ENCODE peak calls at places on chromosomes 7 and 10, in five cellular contexts. One of them, this sample, is unnamed.

GRCh38 chr10:18328941-18329340 is 188.7 kb downstream of the CACNB2 start:
- DNase-seq in cardiac fibroblast: no peak
- DNase-seq in fibroblast of pulmonary artery: no peak
- DNase-seq in brain microvascular endothelial cell: no peak
- DNase-seq in transverse colon: no peak
- DNase-seq in this sample: no peak

GRCh38 chr7:55066479-55066878 is 47.7 kb downstream of the EGFR start:
- DNase-seq in cardiac fibroblast: peak
- DNase-seq in fibroblast of pulmonary artery: no peak
- DNase-seq in transverse colon: no peak
- DNase-seq in brain microvascular endothelial cell: peak
- DNase-seq in this sample: no peak

GRCh38 chr7:13949450-13949849 is 40.0 kb downstream of the ETV1 start:
- DNase-seq in cardiac fibroblast: no peak
- DNase-seq in brain microvascular endothelial cell: no peak
- DNase-seq in transverse colon: peak
- DNase-seq in fibroblast of pulmonary artery: no peak
- DNase-seq in this sample: no peak

GRCh38 chr10:32163774-32164148 is 107.5 kb upstream of the KIF5B start:
- DNase-seq in transverse colon: peak
- DNase-seq in fibroblast of pulmonary artery: no peak
- DNase-seq in cardiac fibroblast: no peak
- DNase-seq in brain microvascular endothelial cell: no peak
- DNase-seq in this sample: no peak

GRCh38 chr7:150586778-150587152 is 19.6 kb downstream of the GIMAP4 start:
- DNase-seq in transverse colon: no peak
- DNase-seq in fibroblast of pulmonary artery: no peak
- DNase-seq in cardiac fibroblast: peak
- DNase-seq in brain microvascular endothelial cell: no peak
- DNase-seq in this sample: peak

GRCh38 chr7:117157121-117157870 is 165.6 kb downstream of the WNT2 start:
- DNase-seq in brain microvascular endothelial cell: peak
- DNase-seq in fibroblast of pulmonary artery: peak
- DNase-seq in cardiac fibroblast: peak
- DNase-seq in transverse colon: no peak
- DNase-seq in this sample: no peak

GRCh38 chr10:122526892-122527291 is 33.7 kb upstream of the DMBT1 start:
- DNase-seq in fibroblast of pulmonary artery: no peak
- DNase-seq in transverse colon: no peak
- DNase-seq in brain microvascular endothelial cell: no peak
- DNase-seq in cardiac fibroblast: no peak
- DNase-seq in this sample: no peak

GRCh38 chr10:122296363-122297120 is 25.4 kb downstream of the BTBD16 start:
- DNase-seq in transverse colon: no peak
- DNase-seq in cardiac fibroblast: no peak
- DNase-seq in fibroblast of pulmonary artery: no peak
- DNase-seq in brain microvascular endothelial cell: no peak
- DNase-seq in this sample: no peak

GRCh38 chr7:91041901-91042457 is 222.3 kb upstream of the FZD1 start:
- DNase-seq in fibroblast of pulmonary artery: peak
- DNase-seq in cardiac fibroblast: no peak
- DNase-seq in transverse colon: no peak
- DNase-seq in brain microvascular endothelial cell: no peak
- DNase-seq in this sample: no peak

GRCh38 chr10:118698421-118698820 is 56.3 kb downstream of the CACUL1 start:
- DNase-seq in brain microvascular endothelial cell: peak
- DNase-seq in cardiac fibroblast: peak
- DNase-seq in transverse colon: peak
- DNase-seq in fibroblast of pulmonary artery: peak
- DNase-seq in this sample: peak

GRCh38 chr10:122173766-122174435 is 97.2 kb upstream of the BTBD16 start:
- DNase-seq in fibroblast of pulmonary artery: no peak
- DNase-seq in cardiac fibroblast: no peak
- DNase-seq in brain microvascular endothelial cell: no peak
- DNase-seq in transverse colon: no peak
- DNase-seq in this sample: no peak

GRCh38 chr7:51430480-51431086 is 114.0 kb upstream of the COBL start:
- DNase-seq in fibroblast of pulmonary artery: peak
- DNase-seq in transverse colon: peak
- DNase-seq in cardiac fibroblast: peak
- DNase-seq in brain microvascular endothelial cell: peak
- DNase-seq in this sample: peak

GRCh38 chr7:75842836-75843446 is 29.3 kb upstream of the CCL24 start:
- DNase-seq in brain microvascular endothelial cell: peak
- DNase-seq in transverse colon: no peak
- DNase-seq in cardiac fibroblast: peak
- DNase-seq in fibroblast of pulmonary artery: peak
- DNase-seq in this sample: peak

GRCh38 chr10:6564367-6564766 is 15.7 kb downstream of the PRKCQ start:
- DNase-seq in fibroblast of pulmonary artery: no peak
- DNase-seq in brain microvascular endothelial cell: no peak
- DNase-seq in cardiac fibroblast: no peak
- DNase-seq in transverse colon: no peak
- DNase-seq in this sample: no peak

GRCh38 chr7:35022725-35023124 is 14.6 kb downstream of the DPY19L1 start:
- DNase-seq in fibroblast of pulmonary artery: no peak
- DNase-seq in cardiac fibroblast: no peak
- DNase-seq in brain microvascular endothelial cell: no peak
- DNase-seq in transverse colon: no peak
- DNase-seq in this sample: no peak

GRCh38 chr7:74452748-74453320 is 872 bp upstream of the GTF2IRD1 start:
- DNase-seq in transverse colon: peak
- DNase-seq in brain microvascular endothelial cell: no peak
- DNase-seq in cardiac fibroblast: peak
- DNase-seq in fibroblast of pulmonary artery: no peak
- DNase-seq in this sample: no peak

GRCh38 chr7:130965515-130965914 is 231.5 kb upstream of the KLF14 start:
- DNase-seq in fibroblast of pulmonary artery: no peak
- DNase-seq in brain microvascular endothelial cell: no peak
- DNase-seq in cardiac fibroblast: no peak
- DNase-seq in transverse colon: no peak
- DNase-seq in this sample: no peak

GRCh38 chr10:22252801-22253577 is 35.2 kb upstream of the EBLN1 start:
- DNase-seq in transverse colon: peak
- DNase-seq in brain microvascular endothelial cell: no peak
- DNase-seq in fibroblast of pulmonary artery: peak
- DNase-seq in cardiac fibroblast: no peak
- DNase-seq in this sample: peak

GRCh38 chr10:123666318-123667291 is at the start of gene GPR26:
- DNase-seq in brain microvascular endothelial cell: no peak
- DNase-seq in cardiac fibroblast: no peak
- DNase-seq in transverse colon: no peak
- DNase-seq in fibroblast of pulmonary artery: no peak
- DNase-seq in this sample: no peak

GRCh38 chr7:151038951-151039849 is 9.1 kb upstream of the ASIC3 start:
- DNase-seq in transverse colon: peak
- DNase-seq in fibroblast of pulmonary artery: peak
- DNase-seq in brain microvascular endothelial cell: peak
- DNase-seq in cardiac fibroblast: peak
- DNase-seq in this sample: peak

GRCh38 chr7:142815099-142815498 is 39.8 kb upstream of the EPHB6 start:
- DNase-seq in cardiac fibroblast: no peak
- DNase-seq in transverse colon: no peak
- DNase-seq in brain microvascular endothelial cell: no peak
- DNase-seq in fibroblast of pulmonary artery: no peak
- DNase-seq in this sample: no peak

GRCh38 chr10:71323407-71323806 is 4.3 kb downstream of the SLC29A3 start:
- DNase-seq in brain microvascular endothelial cell: peak
- DNase-seq in transverse colon: no peak
- DNase-seq in cardiac fibroblast: peak
- DNase-seq in fibroblast of pulmonary artery: peak
- DNase-seq in this sample: peak

GRCh38 chr7:29921404-29922010 is 68.1 kb downstream of the SCRN1 start:
- DNase-seq in fibroblast of pulmonary artery: peak
- DNase-seq in transverse colon: peak
- DNase-seq in cardiac fibroblast: peak
- DNase-seq in brain microvascular endothelial cell: peak
- DNase-seq in this sample: peak

GRCh38 chr10:3476640-3477448 is 304.3 kb upstream of the PITRM1 start:
- DNase-seq in cardiac fibroblast: no peak
- DNase-seq in brain microvascular endothelial cell: no peak
- DNase-seq in transverse colon: no peak
- DNase-seq in fibroblast of pulmonary artery: no peak
- DNase-seq in this sample: no peak

GRCh38 chr7:108015740-108016139 is 12.8 kb upstream of the LAMB1 start:
- DNase-seq in transverse colon: no peak
- DNase-seq in cardiac fibroblast: no peak
- DNase-seq in brain microvascular endothelial cell: no peak
- DNase-seq in fibroblast of pulmonary artery: no peak
- DNase-seq in this sample: no peak

GRCh38 chr10:436911-437665 is 252.4 kb downstream of the DIP2C start:
- DNase-seq in brain microvascular endothelial cell: no peak
- DNase-seq in cardiac fibroblast: no peak
- DNase-seq in fibroblast of pulmonary artery: no peak
- DNase-seq in transverse colon: no peak
- DNase-seq in this sample: no peak

GRCh38 chr7:52504546-52504945 is 530.9 kb upstream of the POM121L12 start:
- DNase-seq in cardiac fibroblast: no peak
- DNase-seq in brain microvascular endothelial cell: no peak
- DNase-seq in transverse colon: no peak
- DNase-seq in fibroblast of pulmonary artery: no peak
- DNase-seq in this sample: no peak

GRCh38 chr10:14681305-14681704 is 93.4 kb downstream of the FAM107B start:
- DNase-seq in brain microvascular endothelial cell: peak
- DNase-seq in fibroblast of pulmonary artery: no peak
- DNase-seq in cardiac fibroblast: no peak
- DNase-seq in transverse colon: no peak
- DNase-seq in this sample: no peak

GRCh38 chr7:105438254-105438653 is 49.5 kb upstream of the SRPK2 start:
- DNase-seq in cardiac fibroblast: no peak
- DNase-seq in transverse colon: no peak
- DNase-seq in brain microvascular endothelial cell: no peak
- DNase-seq in fibroblast of pulmonary artery: no peak
- DNase-seq in this sample: no peak

GRCh38 chr7:105438847-105439173 is 50.1 kb upstream of the SRPK2 start:
- DNase-seq in brain microvascular endothelial cell: no peak
- DNase-seq in transverse colon: no peak
- DNase-seq in fibroblast of pulmonary artery: no peak
- DNase-seq in cardiac fibroblast: no peak
- DNase-seq in this sample: no peak

GRCh38 chr7:105444342-105444938 is 55.7 kb upstream of the SRPK2 start:
- DNase-seq in brain microvascular endothelial cell: no peak
- DNase-seq in transverse colon: no peak
- DNase-seq in cardiac fibroblast: no peak
- DNase-seq in fibroblast of pulmonary artery: no peak
- DNase-seq in this sample: no peak

DNA sequence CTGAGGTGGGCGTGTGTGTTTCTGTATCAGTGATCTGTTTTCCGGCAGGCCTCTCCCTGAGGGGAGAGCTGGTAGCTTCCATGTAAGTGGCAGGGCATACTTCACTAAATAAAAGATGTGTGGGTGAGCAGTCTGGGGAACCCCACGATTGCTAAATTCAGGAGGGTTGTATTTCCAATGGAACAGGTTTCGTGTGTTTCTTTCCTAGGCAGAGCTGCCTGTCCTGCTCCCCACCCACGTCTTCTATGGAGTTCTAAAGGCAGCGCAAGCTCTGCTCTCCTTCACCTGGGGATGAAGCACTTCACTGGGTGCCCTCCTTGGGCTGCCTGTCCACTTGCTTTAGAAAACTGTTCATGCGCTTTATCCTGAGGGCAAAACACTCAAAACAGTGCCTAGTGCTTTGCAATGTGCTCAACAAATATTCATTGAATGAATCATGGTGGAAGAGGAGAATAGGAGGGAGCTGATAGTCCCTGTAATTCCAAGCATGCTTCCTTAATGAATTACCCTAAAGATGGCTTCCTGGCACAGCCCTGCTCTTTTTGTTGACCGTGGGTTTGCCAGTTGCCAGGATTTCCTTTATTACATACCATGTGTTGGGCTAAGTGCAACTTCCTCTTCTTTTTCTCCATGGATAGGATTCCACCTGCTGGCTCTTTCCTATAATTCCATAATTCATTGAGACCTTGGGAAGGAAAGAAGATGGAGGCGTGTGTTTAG is 50.6 kb upstream of the SRPK2 start:
- DNase-seq in fibroblast of pulmonary artery: peak
- DNase-seq in transverse colon: peak
- DNase-seq in brain microvascular endothelial cell: peak
- DNase-seq in cardiac fibroblast: peak
- DNase-seq in this sample: no peak
- TF ChIP-seq CTCF in fibroblast of pulmonary artery: no peak
- TF ChIP-seq CTCF in transverse colon: peak
- TF ChIP-seq CTCF in brain microvascular endothelial cell: peak
- TF ChIP-seq CTCF in cardiac fibroblast: no peak
- TF ChIP-seq CTCF in this sample: no peak

GRCh38 chr10:113283189-113283588 is 269.7 kb upstream of the HABP2 start:
- DNase-seq in cardiac fibroblast: no peak
- DNase-seq in brain microvascular endothelial cell: no peak
- DNase-seq in transverse colon: no peak
- DNase-seq in fibroblast of pulmonary artery: no peak
- DNase-seq in this sample: no peak
- TF ChIP-seq CTCF in cardiac fibroblast: no peak
- TF ChIP-seq CTCF in brain microvascular endothelial cell: peak
- TF ChIP-seq CTCF in transverse colon: no peak
- TF ChIP-seq CTCF in fibroblast of pulmonary artery: no peak
- TF ChIP-seq CTCF in this sample: no peak

DNA sequence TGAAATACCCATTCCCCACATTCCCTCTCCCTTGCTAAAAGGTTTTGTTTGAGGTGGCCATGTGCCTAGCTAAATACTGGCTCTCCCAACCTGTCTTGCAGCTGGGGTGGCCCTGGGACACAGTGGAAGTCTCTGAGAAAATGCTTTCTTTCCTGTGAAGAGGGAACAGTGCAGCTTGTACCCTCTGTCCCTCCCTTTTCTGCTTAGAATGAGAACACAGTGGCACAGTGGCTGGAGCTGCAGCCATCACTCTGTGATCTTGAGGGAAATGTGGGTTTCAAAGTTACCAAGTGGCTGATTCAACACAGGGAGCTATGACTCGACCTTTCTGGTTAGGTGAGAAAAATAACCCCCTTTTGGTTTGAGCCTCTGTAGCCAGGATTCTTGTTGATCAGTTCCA is 62.7 kb upstream of the CARD11 start:
- DNase-seq in transverse colon: no peak
- DNase-seq in cardiac fibroblast: no peak
- DNase-seq in fibroblast of pulmonary artery: no peak
- DNase-seq in brain microvascular endothelial cell: no peak
- DNase-seq in this sample: peak
- TF ChIP-seq CTCF in transverse colon: no peak
- TF ChIP-seq CTCF in cardiac fibroblast: no peak
- TF ChIP-seq CTCF in fibroblast of pulmonary artery: no peak
- TF ChIP-seq CTCF in brain microvascular endothelial cell: no peak
- TF ChIP-seq CTCF in this sample: no peak

DNA sequence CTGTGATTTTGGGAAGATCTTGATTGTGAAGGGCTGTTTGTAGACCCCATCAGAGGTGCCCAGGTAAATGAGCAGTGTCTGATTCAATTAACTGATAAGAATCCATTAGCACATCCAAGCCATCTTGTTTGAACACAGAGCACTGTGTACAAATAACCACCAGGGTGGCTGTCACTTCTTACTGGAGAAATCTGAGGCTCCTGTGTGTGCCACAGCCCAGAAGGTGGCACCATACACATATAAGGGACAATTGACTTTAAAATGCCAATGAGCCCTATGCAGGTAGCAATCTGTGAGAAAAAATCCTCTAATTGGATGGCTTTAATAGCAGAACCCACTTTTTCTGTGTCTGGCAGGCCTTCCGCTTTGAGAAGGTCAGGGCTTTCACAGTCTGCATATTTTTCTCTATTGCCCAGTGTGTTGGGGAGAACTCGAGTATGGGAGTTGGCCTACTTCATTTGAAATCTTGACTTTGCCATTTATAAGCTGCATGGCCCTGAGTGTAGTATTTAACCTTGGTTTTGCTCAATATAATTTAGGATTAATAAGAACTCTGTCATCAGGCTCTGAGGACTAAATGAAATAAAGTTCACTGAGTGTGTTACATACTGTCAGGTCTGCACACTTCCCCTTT is 517.4 kb downstream of the CCSER2 start:
- DNase-seq in cardiac fibroblast: no peak
- DNase-seq in fibroblast of pulmonary artery: no peak
- DNase-seq in brain microvascular endothelial cell: no peak
- DNase-seq in transverse colon: no peak
- DNase-seq in this sample: peak
- TF ChIP-seq CTCF in cardiac fibroblast: no peak
- TF ChIP-seq CTCF in fibroblast of pulmonary artery: no peak
- TF ChIP-seq CTCF in brain microvascular endothelial cell: peak
- TF ChIP-seq CTCF in transverse colon: no peak
- TF ChIP-seq CTCF in this sample: no peak

This sample was measured in activated CD8-positive, alpha-beta T cell treated with anti-CD3 and anti-CD28 coated beads for 36 hours.